ENCODE peak calls at places on chromosomes 5 and 9, in eight cellular contexts. One of them, this sample, is unnamed.

GRCh38 chr5:92687793-92688467 is 893.1 kb downstream of the NR2F1-AS1 start:
- DNase-seq in OCI-LY7: no peak
- DNase-seq in hepatocyte: peak
- DNase-seq in neural progenitor cell: peak
- DNase-seq in HCT116: peak
- DNase-seq in GM23338: peak
- DNase-seq in GM23248: peak
- DNase-seq in PC-3: peak
- DNase-seq in this sample: no peak

GRCh38 chr9:119026120-119026519 is 343.1 kb downstream of the BRINP1 start:
- DNase-seq in OCI-LY7: no peak
- DNase-seq in hepatocyte: no peak
- DNase-seq in neural progenitor cell: no peak
- DNase-seq in HCT116: no peak
- DNase-seq in GM23338: no peak
- DNase-seq in GM23248: peak
- DNase-seq in PC-3: no peak
- DNase-seq in this sample: no peak

GRCh38 chr5:171207256-171207866 is 101.7 kb upstream of the TLX3 start:
- DNase-seq in OCI-LY7: peak
- DNase-seq in hepatocyte: peak
- DNase-seq in neural progenitor cell: peak
- DNase-seq in HCT116: peak
- DNase-seq in GM23338: peak
- DNase-seq in GM23248: peak
- DNase-seq in PC-3: peak
- DNase-seq in this sample: peak

GRCh38 chr5:6900828-6901227 is 187.6 kb downstream of the TENT4A start:
- DNase-seq in OCI-LY7: no peak
- DNase-seq in hepatocyte: peak
- DNase-seq in neural progenitor cell: peak
- DNase-seq in HCT116: no peak
- DNase-seq in GM23338: peak
- DNase-seq in GM23248: no peak
- DNase-seq in PC-3: no peak
- DNase-seq in this sample: no peak

GRCh38 chr9:82555408-82555807 is 507.5 kb downstream of the RASEF start:
- DNase-seq in OCI-LY7: no peak
- DNase-seq in hepatocyte: no peak
- DNase-seq in neural progenitor cell: no peak
- DNase-seq in HCT116: no peak
- DNase-seq in GM23338: no peak
- DNase-seq in GM23248: no peak
- DNase-seq in PC-3: no peak
- DNase-seq in this sample: no peak

GRCh38 chr9:38068866-38069628 is at the start of gene SHB:
- DNase-seq in OCI-LY7: peak
- DNase-seq in hepatocyte: peak
- DNase-seq in neural progenitor cell: peak
- DNase-seq in HCT116: no peak
- DNase-seq in GM23338: peak
- DNase-seq in GM23248: peak
- DNase-seq in PC-3: peak
- DNase-seq in this sample: peak

GRCh38 chr9:4864234-4864661 is 71.5 kb downstream of the RCL1 start:
- DNase-seq in OCI-LY7: no peak
- DNase-seq in hepatocyte: no peak
- DNase-seq in neural progenitor cell: no peak
- DNase-seq in HCT116: no peak
- DNase-seq in GM23338: peak
- DNase-seq in GM23248: no peak
- DNase-seq in PC-3: no peak
- DNase-seq in this sample: no peak

GRCh38 chr5:21642321-21642720 is 1210.8 kb downstream of the CDH12 start:
- DNase-seq in OCI-LY7: no peak
- DNase-seq in hepatocyte: no peak
- DNase-seq in neural progenitor cell: no peak
- DNase-seq in HCT116: no peak
- DNase-seq in GM23338: no peak
- DNase-seq in GM23248: no peak
- DNase-seq in PC-3: no peak
- DNase-seq in this sample: no peak

GRCh38 chr9:71854811-71855210 is 56.2 kb downstream of the ABHD17B start:
- DNase-seq in OCI-LY7: no peak
- DNase-seq in hepatocyte: no peak
- DNase-seq in neural progenitor cell: no peak
- DNase-seq in HCT116: no peak
- DNase-seq in GM23338: no peak
- DNase-seq in GM23248: no peak
- DNase-seq in PC-3: no peak
- DNase-seq in this sample: no peak

GRCh38 chr9:99093492-99093791 is 11.5 kb upstream of the TGFBR1 start:
- DNase-seq in OCI-LY7: no peak
- DNase-seq in hepatocyte: no peak
- DNase-seq in neural progenitor cell: no peak
- DNase-seq in HCT116: no peak
- DNase-seq in GM23338: no peak
- DNase-seq in GM23248: no peak
- DNase-seq in PC-3: no peak
- DNase-seq in this sample: no peak

GRCh38 chr5:178590141-178590923 is at the start of gene COL23A1:
- DNase-seq in OCI-LY7: no peak
- DNase-seq in hepatocyte: peak
- DNase-seq in neural progenitor cell: peak
- DNase-seq in HCT116: no peak
- DNase-seq in GM23338: peak
- DNase-seq in GM23248: peak
- DNase-seq in PC-3: peak
- DNase-seq in this sample: no peak

GRCh38 chr5:3197699-3198098 is 397.9 kb upstream of the IRX1 start:
- DNase-seq in OCI-LY7: no peak
- DNase-seq in hepatocyte: peak
- DNase-seq in neural progenitor cell: peak
- DNase-seq in HCT116: no peak
- DNase-seq in GM23338: peak
- DNase-seq in GM23248: no peak
- DNase-seq in PC-3: no peak
- DNase-seq in this sample: no peak

GRCh38 chr5:167458412-167458811 is 833.0 kb upstream of the WWC1 start:
- DNase-seq in OCI-LY7: no peak
- DNase-seq in hepatocyte: no peak
- DNase-seq in neural progenitor cell: no peak
- DNase-seq in HCT116: no peak
- DNase-seq in GM23338: no peak
- DNase-seq in GM23248: no peak
- DNase-seq in PC-3: no peak
- DNase-seq in this sample: no peak

GRCh38 chr9:37486616-37487544 is 1.1 kb downstream of the POLR1E start:
- DNase-seq in OCI-LY7: no peak
- DNase-seq in hepatocyte: peak
- DNase-seq in neural progenitor cell: no peak
- DNase-seq in HCT116: no peak
- DNase-seq in GM23338: no peak
- DNase-seq in GM23248: peak
- DNase-seq in PC-3: peak
- DNase-seq in this sample: no peak

GRCh38 chr9:4243877-4244812 is 55.7 kb downstream of the GLIS3 start:
- DNase-seq in OCI-LY7: no peak
- DNase-seq in hepatocyte: no peak
- DNase-seq in neural progenitor cell: no peak
- DNase-seq in HCT116: no peak
- DNase-seq in GM23338: no peak
- DNase-seq in GM23248: no peak
- DNase-seq in PC-3: no peak
- DNase-seq in this sample: no peak

GRCh38 chr9:32500768-32501167 is 25.2 kb downstream of the RIGI start:
- DNase-seq in OCI-LY7: no peak
- DNase-seq in hepatocyte: no peak
- DNase-seq in neural progenitor cell: no peak
- DNase-seq in HCT116: no peak
- DNase-seq in GM23338: no peak
- DNase-seq in GM23248: peak
- DNase-seq in PC-3: peak
- DNase-seq in this sample: no peak

GRCh38 chr5:10626473-10627013 is 62.7 kb downstream of the ANKRD33B start:
- DNase-seq in OCI-LY7: no peak
- DNase-seq in hepatocyte: no peak
- DNase-seq in neural progenitor cell: no peak
- DNase-seq in HCT116: no peak
- DNase-seq in GM23338: no peak
- DNase-seq in GM23248: no peak
- DNase-seq in PC-3: no peak
- DNase-seq in this sample: no peak

GRCh38 chr9:14692536-14692917 is 705 bp downstream of the ZDHHC21 start:
- DNase-seq in OCI-LY7: peak
- DNase-seq in hepatocyte: no peak
- DNase-seq in neural progenitor cell: no peak
- DNase-seq in HCT116: no peak
- DNase-seq in GM23338: no peak
- DNase-seq in GM23248: peak
- DNase-seq in PC-3: no peak
- DNase-seq in this sample: no peak

DNA sequence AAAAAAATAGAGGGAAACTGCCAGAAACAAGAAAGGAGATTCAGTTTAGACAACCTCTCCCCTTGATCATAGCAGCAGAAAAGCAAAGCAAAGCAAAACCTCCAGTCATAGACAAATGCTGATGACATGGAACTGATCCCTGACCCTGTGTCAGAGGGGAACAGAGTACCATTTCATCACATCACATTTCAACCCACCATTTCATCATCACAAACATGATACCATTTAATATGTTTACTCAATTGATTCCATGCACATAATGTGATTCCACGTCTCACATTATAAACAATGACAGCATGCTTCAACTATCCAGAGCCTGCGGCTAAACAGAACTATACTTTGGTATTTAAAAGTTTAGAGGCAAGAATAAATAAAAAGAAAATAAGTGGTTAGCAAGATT is 28.7 kb upstream of the ACOT12 start:
- DNase-seq in OCI-LY7: no peak
- DNase-seq in hepatocyte: peak
- DNase-seq in neural progenitor cell: no peak
- DNase-seq in HCT116: no peak
- DNase-seq in GM23338: no peak
- DNase-seq in GM23248: peak
- DNase-seq in PC-3: peak
- DNase-seq in this sample: no peak
- TF ChIP-seq EZH2phosphoT487 in OCI-LY7: no peak
- TF ChIP-seq EZH2phosphoT487 in hepatocyte: no peak
- TF ChIP-seq EZH2phosphoT487 in neural progenitor cell: no peak
- TF ChIP-seq EZH2phosphoT487 in HCT116: no peak
- TF ChIP-seq EZH2phosphoT487 in GM23338: no peak
- TF ChIP-seq EZH2phosphoT487 in GM23248: no peak
- TF ChIP-seq EZH2phosphoT487 in PC-3: no peak
- TF ChIP-seq EZH2phosphoT487 in this sample: no peak

GRCh38 chr9:9214052-9214451 is 1398.8 kb downstream of the PTPRD start:
- DNase-seq in OCI-LY7: no peak
- DNase-seq in hepatocyte: no peak
- DNase-seq in neural progenitor cell: no peak
- DNase-seq in HCT116: no peak
- DNase-seq in GM23338: no peak
- DNase-seq in GM23248: no peak
- DNase-seq in PC-3: no peak
- DNase-seq in this sample: no peak
- TF ChIP-seq EZH2phosphoT487 in OCI-LY7: no peak
- TF ChIP-seq EZH2phosphoT487 in hepatocyte: no peak
- TF ChIP-seq EZH2phosphoT487 in neural progenitor cell: no peak
- TF ChIP-seq EZH2phosphoT487 in HCT116: no peak
- TF ChIP-seq EZH2phosphoT487 in GM23338: no peak
- TF ChIP-seq EZH2phosphoT487 in GM23248: no peak
- TF ChIP-seq EZH2phosphoT487 in PC-3: no peak
- TF ChIP-seq EZH2phosphoT487 in this sample: no peak

DNA sequence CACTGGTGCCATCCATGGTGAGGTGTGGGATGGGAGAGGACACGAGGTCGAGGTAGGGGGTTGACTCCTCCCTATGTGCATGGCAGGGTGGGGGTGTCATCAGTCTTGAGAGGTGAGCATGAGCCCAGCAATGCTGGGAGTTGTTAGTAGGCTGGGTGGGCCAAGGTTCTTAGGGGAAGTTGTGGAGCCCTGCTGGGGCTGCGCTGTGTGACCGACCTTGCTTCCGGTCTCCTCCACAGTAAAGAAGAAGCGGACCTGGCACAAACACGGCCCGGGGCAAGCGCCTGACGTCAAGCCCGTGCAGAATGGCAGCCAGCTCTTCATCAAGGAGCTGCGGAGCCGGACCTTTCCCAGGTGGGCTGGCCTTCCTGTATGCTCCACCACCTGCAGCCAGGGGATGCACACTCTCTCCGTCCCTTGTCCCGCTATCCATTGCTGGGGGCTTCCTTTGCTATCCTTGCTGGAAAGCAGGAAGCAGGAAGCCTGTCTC is 59.8 kb downstream of the PHF2 start:
- DNase-seq in OCI-LY7: no peak
- DNase-seq in hepatocyte: no peak
- DNase-seq in neural progenitor cell: no peak
- DNase-seq in HCT116: no peak
- DNase-seq in GM23338: no peak
- DNase-seq in GM23248: no peak
- DNase-seq in PC-3: no peak
- DNase-seq in this sample: no peak
- TF ChIP-seq EZH2phosphoT487 in OCI-LY7: no peak
- TF ChIP-seq EZH2phosphoT487 in hepatocyte: no peak
- TF ChIP-seq EZH2phosphoT487 in neural progenitor cell: no peak
- TF ChIP-seq EZH2phosphoT487 in HCT116: no peak
- TF ChIP-seq EZH2phosphoT487 in GM23338: no peak
- TF ChIP-seq EZH2phosphoT487 in GM23248: no peak
- TF ChIP-seq EZH2phosphoT487 in PC-3: no peak
- TF ChIP-seq EZH2phosphoT487 in this sample: no peak

GRCh38 chr5:138468966-138469539 is 3.8 kb downstream of the EGR1 start:
- DNase-seq in OCI-LY7: no peak
- DNase-seq in hepatocyte: peak
- DNase-seq in neural progenitor cell: no peak
- DNase-seq in HCT116: peak
- DNase-seq in GM23338: no peak
- DNase-seq in GM23248: peak
- DNase-seq in PC-3: no peak
- DNase-seq in this sample: no peak
- TF ChIP-seq EZH2phosphoT487 in OCI-LY7: no peak
- TF ChIP-seq EZH2phosphoT487 in hepatocyte: no peak
- TF ChIP-seq EZH2phosphoT487 in neural progenitor cell: no peak
- TF ChIP-seq EZH2phosphoT487 in HCT116: no peak
- TF ChIP-seq EZH2phosphoT487 in GM23338: no peak
- TF ChIP-seq EZH2phosphoT487 in GM23248: no peak
- TF ChIP-seq EZH2phosphoT487 in PC-3: no peak
- TF ChIP-seq EZH2phosphoT487 in this sample: no peak

DNA sequence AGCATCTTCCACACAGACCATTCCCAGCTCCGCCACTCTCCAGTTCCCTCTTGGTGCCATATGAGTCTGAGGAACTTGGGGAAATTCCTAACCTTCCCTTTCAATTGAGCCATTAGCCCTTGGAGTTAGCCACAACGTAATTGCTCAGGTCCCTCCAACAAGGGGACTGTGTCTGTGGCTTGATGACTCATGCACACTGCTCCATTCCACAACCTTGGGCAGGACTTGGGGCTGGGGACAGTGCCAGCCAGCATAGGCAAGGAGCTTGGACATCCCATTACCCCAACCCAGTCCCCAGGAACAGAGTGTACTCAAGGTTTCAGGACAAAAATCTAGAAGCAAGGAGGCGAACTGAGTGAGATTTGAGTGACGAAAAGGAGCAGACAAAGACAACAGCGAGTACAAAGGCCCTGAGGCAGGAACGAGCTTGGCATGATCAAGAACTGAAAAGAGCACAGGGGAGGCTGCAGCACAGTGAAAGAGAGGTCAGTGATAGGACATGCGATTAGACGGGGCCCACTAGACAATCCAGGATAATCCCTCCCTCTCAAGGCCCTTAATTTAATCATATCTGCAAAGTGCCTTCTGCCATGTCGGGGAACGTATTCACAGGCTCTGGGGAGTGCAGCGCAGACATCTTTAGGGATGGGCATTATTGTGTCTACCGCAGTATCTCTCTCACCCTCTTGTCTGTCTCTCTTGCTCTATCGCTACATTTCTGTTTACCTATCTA is 16.0 kb upstream of the JADE2 start:
- DNase-seq in OCI-LY7: no peak
- DNase-seq in hepatocyte: peak
- DNase-seq in neural progenitor cell: no peak
- DNase-seq in HCT116: peak
- DNase-seq in GM23338: no peak
- DNase-seq in GM23248: peak
- DNase-seq in PC-3: peak
- DNase-seq in this sample: no peak
- TF ChIP-seq EZH2phosphoT487 in OCI-LY7: no peak
- TF ChIP-seq EZH2phosphoT487 in hepatocyte: no peak
- TF ChIP-seq EZH2phosphoT487 in neural progenitor cell: no peak
- TF ChIP-seq EZH2phosphoT487 in HCT116: no peak
- TF ChIP-seq EZH2phosphoT487 in GM23338: no peak
- TF ChIP-seq EZH2phosphoT487 in GM23248: no peak
- TF ChIP-seq EZH2phosphoT487 in PC-3: no peak
- TF ChIP-seq EZH2phosphoT487 in this sample: no peak